ENCODE peak calls at places on chromosomes 4 and X, in ten cellular contexts. K is colonic mucosa, A is omental fat pad, F is choroid plexus epithelial cell, G is left ventricle myocardium inferior, D is HL-60, X is type B pancreatic cell, L is nephron progenitor cell, Q is suprapubic skin, J is neural progenitor cell. H is an unnamed sample.

GRCh38 chrX:23784487-23785301 is 1.7 kb downstream of the SAT1 start:
- DNase-seq in G (no peak), X (no peak), Q (no peak), L (no peak), D (peak; percentile 79), K (no peak), J (no peak), F (peak; percentile 89), A (no peak), H (no peak)

GRCh38 chrX:44903107-44903506 is 30.1 kb downstream of the KDM6A start:
- DNase-seq in Q (no peak), F (peak; percentile 68), D (no peak), J (no peak), X (no peak), A (no peak), K (no peak), L (no peak), G (no peak), H (no peak)

GRCh38 chr4:157225096-157225495 is 4.6 kb downstream of the GRIA2 start:
- DNase-seq in G (no peak), D (no peak), F (no peak), A (no peak), J (no peak), K (no peak), L (no peak), X (no peak), Q (no peak), H (no peak)

GRCh38 chr4:88965053-88965452 is 91.9 kb downstream of the FAM13A start:
- DNase-seq in F (peak; percentile 24), D (no peak), Q (no peak), G (no peak), L (no peak), A (no peak), X (no peak), J (no peak), K (no peak), H (no peak)

GRCh38 chrX:11129546-11129945 is 18.4 kb downstream of the HCCS start:
- DNase-seq in F (no peak), K (no peak), L (no peak), A (no peak), Q (no peak), G (no peak), X (no peak), J (peak; percentile 39), D (no peak), H (no peak)

GRCh38 chr4:10305816-10306215 is 151.4 kb downstream of the ZNF518B start:
- DNase-seq in G (no peak), K (no peak), Q (no peak), L (no peak), X (no peak), J (no peak), D (no peak), A (no peak), F (no peak), H (no peak)

GRCh38 chr4:127486248-127486647 is 146.5 kb upstream of the INTU start:
- DNase-seq in D (no peak), X (no peak), A (no peak), F (no peak), J (no peak), K (no peak), Q (no peak), G (no peak), L (no peak), H (no peak)

GRCh38 chr4:40576651-40577480 is 52.8 kb downstream of the RBM47 start:
- DNase-seq in Q (peak; percentile 81), A (peak; percentile 43), L (peak; percentile 11), G (peak; percentile 49), K (peak; percentile 90), J (peak; percentile 36), D (peak; percentile 99), X (no peak), F (peak; percentile 72), H (peak; percentile 70)

GRCh38 chr4:161564230-161564834 is 599.5 kb downstream of the FSTL5 start:
- DNase-seq in X (no peak), K (no peak), L (no peak), F (peak; percentile 67), Q (no peak), G (no peak), D (no peak), A (no peak), J (no peak), H (no peak)

GRCh38 chrX:19565605-19566004 is 50.3 kb upstream of the MAP3K15 start:
- DNase-seq in G (no peak), A (no peak), L (no peak), D (no peak), J (no peak), Q (no peak), K (no peak), X (no peak), F (no peak), H (no peak)

GRCh38 chrX:118231464-118231863 is 114.4 kb upstream of the WDR44 start:
- DNase-seq in L (no peak), D (no peak), K (no peak), G (no peak), F (no peak), A (no peak), Q (no peak), X (no peak), J (no peak), H (no peak)

GRCh38 chrX:118226060-118226428 is 109.4 kb upstream of the KLHL13 start:
- DNase-seq in X (no peak), D (no peak), Q (no peak), L (no peak), G (no peak), A (no peak), K (no peak), F (peak; percentile 21), J (no peak), H (no peak)

GRCh38 chrX:118228456-118228855 is 111.8 kb upstream of the KLHL13 start:
- DNase-seq in F (no peak), X (no peak), L (no peak), K (no peak), D (no peak), A (no peak), J (no peak), G (no peak), Q (no peak), H (no peak)

GRCh38 chrX:118228041-118228440 is 111.4 kb upstream of the KLHL13 start:
- DNase-seq in K (no peak), D (no peak), A (no peak), F (peak; percentile 13), J (no peak), L (no peak), G (no peak), Q (no peak), X (no peak), H (no peak)
- TF ChIP-seq CTCF in K (no peak), D (no peak), A (no peak), F (no peak), J (no peak), L (no peak), G (no peak), Q (no peak), X (no peak), H (no peak)

GRCh38 chr4:178202422-178202821 is 760.2 kb upstream of the AGA start:
- DNase-seq in X (no peak), K (no peak), F (no peak), J (no peak), G (no peak), D (no peak), L (no peak), A (no peak), Q (no peak), H (no peak)
- TF ChIP-seq CTCF in X (no peak), K (no peak), F (no peak), J (no peak), G (no peak), D (no peak), L (no peak), A (no peak), Q (no peak), H (no peak)

DNA sequence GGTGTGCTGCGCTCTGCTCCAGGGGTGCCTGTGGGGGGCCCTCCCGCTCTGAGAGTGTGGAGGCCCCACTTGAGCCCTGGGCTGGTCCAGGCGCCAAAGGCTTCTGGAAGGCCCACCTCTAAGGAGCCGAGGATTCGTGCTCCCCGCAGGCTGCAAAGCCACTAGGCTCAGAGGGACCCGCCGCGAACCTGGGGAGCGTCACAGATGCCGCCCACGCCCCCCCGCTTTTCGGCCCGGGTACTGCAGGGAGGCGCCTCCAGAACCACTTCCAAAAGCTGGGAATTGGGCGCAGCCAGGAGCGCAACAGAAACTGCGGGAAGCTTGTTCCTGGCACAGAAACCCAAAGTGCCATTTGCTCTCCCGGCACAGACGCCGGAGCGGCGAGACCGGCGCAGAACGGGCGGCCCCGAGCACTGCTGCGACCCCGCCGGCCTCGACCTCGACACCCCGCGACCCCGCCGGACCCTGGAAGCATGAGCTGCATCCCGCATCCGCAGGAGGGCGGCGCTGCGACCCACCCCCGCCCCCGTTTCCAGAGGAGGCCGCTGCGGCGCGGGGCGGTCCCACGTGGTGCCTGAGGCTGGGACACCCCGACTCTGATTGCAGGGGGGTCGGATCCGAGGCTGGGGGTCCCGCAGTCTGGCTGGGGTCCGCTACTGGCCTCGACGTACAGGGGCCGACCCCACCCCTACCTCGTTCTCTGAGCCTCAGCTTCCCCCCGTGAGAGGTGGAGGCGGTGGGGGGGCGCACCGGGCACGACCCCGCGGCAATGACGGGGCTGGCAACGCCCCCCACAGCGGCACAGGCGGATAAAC is 30.8 kb downstream of the CPLX1 start:
- DNase-seq in F (no peak), G (no peak), J (peak; percentile 55), X (no peak), Q (no peak), A (no peak), D (no peak), K (no peak), L (peak; percentile 51), H (no peak)
- TF ChIP-seq CTCF in F (no peak), G (no peak), J (peak; percentile 16), X (no peak), Q (no peak), A (no peak), D (no peak), K (no peak), L (no peak), H (no peak)

DNA sequence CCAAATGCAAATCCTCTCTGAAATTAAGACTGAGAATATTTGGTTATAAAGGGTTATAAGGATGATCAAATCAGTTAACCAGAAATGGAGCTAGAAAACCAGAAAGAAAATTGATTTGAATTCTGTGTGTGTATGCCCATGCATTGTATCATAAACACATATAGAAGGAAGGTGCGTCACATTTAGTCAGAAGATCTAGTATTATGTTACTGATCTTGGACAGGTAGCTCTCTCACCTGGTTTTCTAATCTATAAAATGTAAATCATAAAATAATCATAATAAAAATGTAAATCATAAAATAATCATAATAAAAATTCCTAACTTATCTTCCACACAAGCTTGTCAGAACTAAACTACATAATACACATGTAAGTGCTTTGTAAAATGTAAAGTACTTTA is 78.8 kb downstream of the BMP3 start:
- DNase-seq in G (no peak), X (no peak), K (no peak), J (no peak), L (no peak), F (no peak), A (no peak), Q (no peak), D (no peak), H (no peak)
- TF ChIP-seq CTCF in G (no peak), X (no peak), K (no peak), J (no peak), L (no peak), F (no peak), A (no peak), Q (no peak), D (no peak), H (no peak)

DNA sequence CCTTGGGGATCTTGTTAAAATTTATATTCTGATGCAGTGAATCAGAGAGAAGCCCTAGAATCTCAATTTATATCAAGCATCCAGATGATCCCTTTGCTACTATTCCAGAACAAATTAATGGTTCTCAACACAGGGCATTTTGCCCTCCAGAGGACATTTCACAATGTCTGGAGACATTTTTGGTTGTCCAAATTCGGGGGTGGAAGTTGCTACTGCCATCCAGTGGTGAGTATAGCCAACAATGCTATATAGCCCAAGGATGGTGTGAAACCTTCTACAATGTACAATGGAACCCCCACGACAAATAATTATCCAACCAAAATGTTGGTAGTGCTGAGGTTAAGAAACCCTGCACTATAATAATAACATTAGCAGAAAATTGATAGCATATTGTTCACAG is 2440.0 kb downstream of the PCDH7 start:
- DNase-seq in L (no peak), F (peak; percentile 47), A (no peak), X (no peak), Q (no peak), D (no peak), J (peak; percentile 29), K (no peak), G (no peak), H (no peak)
- TF ChIP-seq CTCF in L (peak; percentile 35), F (peak; percentile 63), A (no peak), X (peak; percentile 54), Q (no peak), D (peak; percentile 11), J (peak; percentile 58), K (no peak), G (peak; percentile 23), H (no peak)

H was measured in GM10248.